ENCODE peak calls at places on chromosome 1, in four cellular contexts. O, H, D and R are unnamed samples.

GRCh38 chr1:35833424-35833823 is 25.6 kb downstream of the AGO4 start:
- DNase-seq in O (no peak), D (no peak), H (no peak), R (no peak)

GRCh38 chr1:94672001-94672400 is 130.4 kb upstream of the F3 start:
- DNase-seq in D (no peak), H (no peak), O (no peak), R (no peak)

GRCh38 chr1:211616231-211617031 is 37.5 kb upstream of the SLC30A1 start:
- DNase-seq in D (peak), O (no peak), H (peak), R (no peak)

GRCh38 chr1:244497805-244498204 is 36.7 kb downstream of the CATSPERE start:
- DNase-seq in O (no peak), H (no peak), D (no peak), R (peak)

GRCh38 chr1:11320153-11320936 is 47.3 kb downstream of the UBIAD1 start:
- DNase-seq in D (no peak), O (peak), H (no peak), R (no peak)

GRCh38 chr1:27789511-27790154 is 16.6 kb downstream of the STX12 start:
- DNase-seq in O (no peak), D (no peak), H (no peak), R (peak)

GRCh38 chr1:188249813-188250212 is 1421.1 kb downstream of the PLA2G4A start:
- DNase-seq in D (no peak), O (no peak), H (no peak), R (no peak)

GRCh38 chr1:3660704-3661103 is 8.4 kb downstream of the TP73 start:
- DNase-seq in O (no peak), H (no peak), D (no peak), R (no peak)

GRCh38 chr1:166165661-166166399 is 971 bp downstream of the FAM78B start:
- DNase-seq in D (no peak), H (no peak), O (peak), R (no peak)

GRCh38 chr1:25774921-25775774 is 24.8 kb upstream of the SELENON start:
- DNase-seq in D (no peak), O (no peak), H (no peak), R (no peak)

GRCh38 chr1:160397651-160398050 is 2.7 kb upstream of the VANGL2 start:
- DNase-seq in D (no peak), O (no peak), H (no peak), R (no peak)

GRCh38 chr1:1437033-1437903 is 1.8 kb downstream of the VWA1 start:
- DNase-seq in D (no peak), H (no peak), O (no peak), R (no peak)

GRCh38 chr1:159005161-159005560 is 4.5 kb upstream of the IFI16 start:
- DNase-seq in D (no peak), O (no peak), H (no peak), R (no peak)

GRCh38 chr1:160115545-160116276 is at the start of gene ATP1A2:
- DNase-seq in H (no peak), D (no peak), O (no peak), R (no peak)

GRCh38 chr1:145837658-145838057 is 7.8 kb upstream of the NUDT17 start:
- DNase-seq in D (no peak), O (no peak), H (no peak), R (no peak)

GRCh38 chr1:202698276-202698675 is 12.0 kb downstream of the SYT2 start:
- DNase-seq in H (no peak), D (no peak), O (no peak), R (no peak)

GRCh38 chr1:89918127-89918793 is 76.7 kb upstream of the ZNF326 start:
- DNase-seq in D (no peak), H (no peak), O (no peak), R (peak)

DNA sequence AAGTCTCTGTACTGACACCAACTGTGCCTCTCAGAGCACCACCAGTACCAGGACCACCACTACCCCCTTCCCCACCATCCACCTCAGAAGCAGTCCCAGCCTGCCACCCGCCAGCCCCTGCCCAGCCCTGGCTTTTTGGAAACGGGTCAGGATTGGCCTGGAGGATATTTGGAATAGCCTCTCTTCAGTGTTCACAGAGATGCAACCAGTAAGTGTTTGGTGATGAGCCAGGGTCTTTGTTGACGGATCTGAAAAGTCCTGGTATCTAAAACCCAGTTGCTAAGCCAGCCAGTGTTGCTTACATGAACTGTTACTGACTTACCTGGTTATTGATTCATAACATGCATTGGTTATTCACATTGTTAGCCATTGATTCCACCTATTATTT is 1.1 kb downstream of the C1orf56 start:
- DNase-seq in O (no peak), H (no peak), D (no peak), R (no peak)
- TF ChIP-seq CTCF in O (no peak), H (no peak), D (no peak), R (no peak)

GRCh38 chr1:110635434-110635833 is 29.3 kb upstream of the KCNA2 start:
- DNase-seq in D (no peak), O (no peak), H (no peak), R (no peak)

GRCh38 chr1:110634086-110634454 is 27.9 kb upstream of the KCNA2 start:
- DNase-seq in H (no peak), O (no peak), D (no peak), R (no peak)

GRCh38 chr1:110633646-110634030 is 27.5 kb upstream of the KCNA2 start:
- DNase-seq in H (no peak), O (no peak), D (no peak), R (no peak)

GRCh38 chr1:110636149-110636935 is 30.2 kb upstream of the KCNA2 start:
- DNase-seq in O (peak), D (no peak), H (no peak), R (no peak)

GRCh38 chr1:110634455-110635281 is 28.5 kb upstream of the KCNA2 start:
- DNase-seq in O (peak), H (peak), D (no peak), R (peak)
- H3K4me3 ChIP-seq in O (no peak), H (no peak), D (no peak), R (no peak)

DNA sequence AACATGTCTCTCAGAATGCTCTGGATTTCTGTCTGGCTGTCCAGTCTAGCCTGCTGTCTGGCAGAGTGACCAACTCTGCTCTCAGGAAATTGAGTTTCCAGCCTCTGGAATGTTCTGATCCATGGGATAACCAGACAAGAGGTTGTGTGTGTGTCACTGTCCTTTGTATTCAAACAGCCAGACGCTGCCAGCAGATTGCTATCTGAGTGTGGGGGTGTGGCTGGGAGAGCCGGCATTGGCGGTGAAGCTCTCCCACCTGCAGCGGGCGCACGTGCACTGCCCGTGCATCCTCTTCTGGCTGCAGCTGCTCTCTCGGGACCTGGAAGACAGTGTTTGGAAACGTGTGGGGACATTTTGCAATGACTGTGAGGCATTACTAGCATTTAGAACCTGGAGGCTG is 26.1 kb downstream of the PKP1 start:
- DNase-seq in O (no peak), H (peak), D (no peak), R (peak)
- TF ChIP-seq CTCF in O (peak), H (peak), D (peak), R (no peak)

DNA sequence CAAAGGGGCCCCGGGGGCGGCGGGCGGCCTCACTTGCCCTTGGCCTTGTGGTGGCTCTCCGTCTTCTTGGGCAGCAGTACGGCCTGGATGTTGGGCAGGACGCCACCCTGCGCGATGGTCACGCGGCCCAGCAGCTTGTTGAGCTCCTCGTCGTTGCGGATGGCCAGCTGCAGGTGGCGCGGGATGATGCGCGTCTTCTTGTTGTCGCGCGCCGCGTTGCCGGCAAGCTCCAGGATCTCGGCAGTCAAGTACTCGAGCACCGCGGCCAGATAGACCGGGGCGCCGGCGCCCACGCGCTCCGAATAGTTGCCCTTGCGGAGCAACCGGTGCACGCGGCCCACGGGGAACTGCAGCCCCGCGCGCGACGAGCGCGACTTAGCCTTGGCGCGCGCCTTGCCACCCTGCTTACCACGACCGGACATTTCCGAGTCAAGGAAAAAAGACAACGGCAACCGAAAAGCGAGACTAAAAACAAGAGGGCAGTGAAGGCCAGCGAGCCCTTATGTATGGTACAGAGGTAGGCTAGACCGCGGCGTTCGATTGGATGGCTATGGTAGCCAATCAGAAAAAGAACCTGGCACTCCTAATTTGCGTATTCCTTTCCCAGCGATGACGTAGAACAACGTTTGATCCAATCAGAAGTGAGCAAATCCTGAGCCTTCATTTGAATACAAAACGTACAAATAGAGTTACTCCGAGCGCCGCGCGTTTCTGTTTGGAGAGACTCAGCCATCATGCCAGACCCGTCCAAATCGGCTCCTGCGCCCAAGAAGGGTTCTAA is 29.6 kb upstream of the RNF187 start:
- DNase-seq in H (peak), D (peak), O (peak), R (peak)
- H3K4me3 ChIP-seq in H (peak), D (peak), O (peak), R (peak)

DNA sequence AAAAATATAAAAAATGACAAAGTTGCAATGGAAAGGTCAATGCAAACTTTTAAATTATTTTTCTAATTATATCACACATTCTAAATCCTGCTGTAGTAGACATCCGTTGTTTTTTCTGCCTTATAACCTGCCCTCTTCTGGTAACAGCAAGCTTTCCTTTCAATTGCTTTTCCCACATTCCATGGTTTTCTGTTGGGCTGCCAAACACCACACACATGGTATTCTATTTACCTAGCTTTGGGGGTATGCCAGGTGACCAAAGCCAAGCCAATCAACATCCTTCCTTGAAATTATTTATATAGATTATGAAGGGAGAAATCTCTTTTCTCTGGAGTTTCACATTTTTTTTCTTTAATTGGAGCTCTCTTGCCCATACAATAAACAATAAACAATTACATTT is 3.4 kb upstream of the LAMC1 start:
- DNase-seq in H (no peak), D (peak), O (no peak), R (peak)
- TF ChIP-seq CTCF in H (peak), D (peak), O (no peak), R (peak)

GRCh38 chr1:192609110-192610079 is 26.6 kb upstream of the RGS13 start:
- DNase-seq in D (no peak), H (peak), O (peak), R (no peak)
- H3K4me3 ChIP-seq in D (no peak), H (no peak), O (peak), R (no peak)

DNA sequence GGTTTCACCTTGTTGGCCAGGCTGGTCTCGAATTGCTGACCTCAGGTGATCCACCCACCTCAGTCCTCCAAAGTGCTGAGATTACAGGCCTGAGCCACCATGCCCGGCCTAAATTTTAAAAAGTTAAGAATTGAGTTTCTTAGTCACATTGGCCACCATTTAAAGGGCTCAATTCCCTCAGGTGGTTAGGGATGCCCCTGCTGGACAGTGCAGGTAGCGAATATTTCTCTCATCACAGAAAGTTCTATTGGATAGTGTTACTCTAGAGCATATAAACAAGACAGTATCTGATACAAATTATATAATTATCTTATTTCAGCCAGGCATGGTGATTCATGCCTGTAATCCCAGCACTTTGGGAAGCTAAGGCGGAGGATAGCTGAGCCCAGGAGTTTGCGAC is 320.2 kb downstream of the ZP4 start:
- DNase-seq in D (no peak), H (no peak), O (no peak), R (no peak)
- TF ChIP-seq CTCF in D (no peak), H (no peak), O (peak), R (no peak)

DNA sequence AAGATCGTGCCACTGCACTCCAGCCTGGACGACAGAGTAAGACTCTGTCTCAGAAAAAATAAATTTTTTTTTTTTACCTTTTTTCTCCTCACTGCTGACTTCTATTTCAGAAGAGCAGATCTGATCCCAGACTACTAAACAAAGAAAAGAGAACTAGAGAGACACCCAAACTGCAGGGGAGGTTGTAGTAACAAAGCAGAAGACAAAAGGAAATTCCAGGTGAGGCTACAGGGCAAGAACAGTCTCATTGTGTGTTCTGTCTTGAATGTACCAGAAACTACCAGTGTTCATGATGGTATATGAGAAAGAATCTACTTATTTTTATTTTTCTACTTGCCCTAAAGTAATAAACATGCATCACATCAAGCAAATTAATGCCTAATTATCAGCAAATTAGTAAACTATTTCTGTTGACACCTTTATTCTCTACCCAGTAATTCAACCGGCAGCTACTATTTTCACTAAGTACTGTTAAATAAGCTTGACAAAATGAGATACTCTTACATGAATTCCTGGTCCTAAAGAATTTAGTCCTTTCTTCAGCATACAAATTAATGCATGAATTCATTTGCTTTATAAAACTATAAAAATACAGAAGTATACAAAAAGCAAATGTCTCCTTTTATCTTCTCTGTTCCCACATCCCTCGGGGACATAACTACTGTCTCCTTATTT is 40.6 kb downstream of the ARID4B start:
- DNase-seq in D (no peak), H (no peak), O (no peak), R (no peak)
- H3K4me3 ChIP-seq in D (no peak), H (no peak), O (no peak), R (no peak)

DNA sequence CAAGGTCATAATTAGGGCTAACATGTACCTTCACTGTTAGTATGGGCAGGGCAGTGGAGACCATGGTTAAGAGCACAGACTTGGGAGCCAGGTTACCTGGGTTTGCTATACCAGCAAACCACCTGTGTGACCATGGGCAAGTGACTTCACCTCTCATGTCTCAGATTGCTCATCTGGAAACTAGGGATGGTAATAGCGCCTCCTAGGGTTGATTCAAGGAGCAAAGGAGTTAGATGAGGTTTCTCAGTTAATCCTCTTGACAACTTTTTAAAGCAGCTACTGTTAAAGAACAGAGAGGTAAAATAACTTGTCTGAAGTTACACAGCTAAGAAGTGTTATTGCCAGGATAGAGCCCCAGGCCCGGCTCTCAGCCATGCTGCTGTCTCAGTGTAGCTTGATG is 790 bp upstream of the MATN1 start:
- DNase-seq in H (no peak), D (no peak), O (no peak), R (no peak)
- TF ChIP-seq CTCF in H (no peak), D (peak), O (peak), R (peak)